ENCODE peak calls at places on chromosome 13, in six cellular contexts. P is left colon; D is posterior vena cava; T is GM03348; Q is stimulated activated naive CD8-positive, alpha-beta T cell treated with anti-CD3 and anti-CD28 coated beads, Interleukin-15, Interleukin-2, amounts not matched to agents 100 U/mL and 50 U/mL, for 24 hours; Y is Daoy. R is an unnamed sample.

GRCh38 chr13:110546933-110547332 is 14.6 kb downstream of the RAB20 start:
- DNase-seq in Q (no peak), P (peak; percentile 94), Y (peak; percentile 94), D (peak; percentile 92), T (peak; percentile 71), R (peak; percentile 52)

GRCh38 chr13:98349731-98350305 is 172.7 kb upstream of the RNF113B start:
- DNase-seq in P (no peak), D (no peak), Q (no peak), Y (no peak), T (no peak), R (no peak)

GRCh38 chr13:30968734-30969335 is 36.4 kb downstream of the TEX26 start:
- DNase-seq in Q (no peak), Y (no peak), P (no peak), D (no peak), T (peak; percentile 61), R (peak; percentile 61)

GRCh38 chr13:51643114-51643881 is 59.0 kb downstream of the WDFY2 start:
- DNase-seq in D (no peak), Q (no peak), Y (peak; percentile 81), T (peak; percentile 82), P (no peak), R (peak; percentile 94)

GRCh38 chr13:20124303-20124702 is 36.5 kb downstream of the GJA3 start:
- DNase-seq in Y (no peak), T (no peak), D (no peak), P (no peak), Q (no peak), R (peak; percentile 68)

GRCh38 chr13:52195052-52195837 is 35.8 kb upstream of the NEK3 start:
- DNase-seq in Y (no peak), P (peak; percentile 86), T (peak; percentile 74), Q (peak; percentile 67), D (peak; percentile 96), R (peak; percentile 75)

GRCh38 chr13:110616103-110617101 is 1.1 kb downstream of the NAXD start:
- DNase-seq in Y (peak; percentile 57), Q (peak; percentile 54), T (peak; percentile 79), P (peak; percentile 62), D (no peak), R (peak; percentile 94)

GRCh38 chr13:45833663-45834062 is 17.9 kb downstream of the SIAH3 start:
- DNase-seq in Q (no peak), P (no peak), T (peak; percentile 40), D (no peak), Y (peak; percentile 74), R (peak; percentile 68)

GRCh38 chr13:34320084-34320483 is 502.1 kb downstream of the RFC3 start:
- DNase-seq in P (no peak), Y (no peak), T (no peak), Q (no peak), D (no peak), R (no peak)

GRCh38 chr13:75226755-75227435 is 255.1 kb downstream of the TBC1D4 start:
- DNase-seq in T (peak; percentile 81), Y (peak; percentile 83), Q (no peak), P (no peak), D (no peak), R (peak; percentile 93)